ENCODE peak calls at places on chromosomes 1 and 21, in nine cellular contexts. O is heart right ventricle; V is SK-N-SH; U is stomach; L is CD4-positive, CD25-positive, alpha-beta regulatory T cell; D is right atrium auricular region; E is hepatocyte; X is lower lobe of right lung; Y is small intestine. K is an unnamed sample. For H3K4me1 and H3K27me3, the result is how much of the 10 kb centered on the place peaks cover.

GRCh38 chr1:56921486-56921885 is 44.3 kb downstream of the C8B start:
- DNase-seq in E (no peak), X (no peak), V (peak), Y (no peak), L (no peak), O (no peak), U (no peak), D (no peak), K (no peak)

GRCh38 chr1:174080819-174081218 is 58.7 kb upstream of the RC3H1 start:
- DNase-seq in X (no peak), Y (no peak), O (no peak), V (no peak), E (no peak), L (no peak), D (no peak), U (no peak), K (no peak)

GRCh38 chr1:88646852-88647645 is 37.0 kb upstream of the PKN2 start:
- DNase-seq in O (no peak), Y (peak), L (no peak), E (peak), D (no peak), U (no peak), V (no peak), X (no peak), K (peak)

GRCh38 chr1:67747667-67748066 is 62.7 kb downstream of the GADD45A start:
- DNase-seq in U (no peak), L (no peak), X (no peak), D (no peak), V (no peak), E (no peak), O (no peak), Y (no peak), K (no peak)

GRCh38 chr1:244214009-244214967 is 163.2 kb downstream of the ZBTB18 start:
- DNase-seq in U (no peak), X (no peak), V (peak), D (no peak), L (no peak), E (peak), O (no peak), Y (no peak), K (peak)

GRCh38 chr1:94020764-94021579 is 100.0 kb downstream of the ABCA4 start:
- DNase-seq in X (no peak), U (no peak), Y (no peak), D (no peak), L (no peak), O (no peak), V (no peak), E (peak), K (no peak)

GRCh38 chr1:14662116-14662515 is 63.6 kb downstream of the KAZN start:
- DNase-seq in Y (no peak), V (no peak), E (peak), O (peak), U (no peak), X (no peak), L (no peak), D (no peak), K (no peak)

GRCh38 chr1:15243275-15244043 is 3.6 kb upstream of the FHAD1 start:
- DNase-seq in U (no peak), L (no peak), Y (no peak), X (no peak), D (peak), V (no peak), E (no peak), O (no peak), K (no peak)

GRCh38 chr1:41618066-41618825 is 133.8 kb upstream of the EDN2 start:
- DNase-seq in X (peak), O (peak), V (no peak), Y (no peak), U (peak), E (no peak), L (no peak), D (peak), K (no peak)

GRCh38 chr1:41955461-41956159 is 36.9 kb upstream of the HIVEP3 start:
- DNase-seq in U (no peak), X (no peak), O (no peak), E (peak), D (no peak), L (no peak), V (no peak), Y (no peak), K (peak)

GRCh38 chr1:184028854-184029623 is 8.5 kb downstream of the COLGALT2 start:
- DNase-seq in U (no peak), L (no peak), V (peak), X (peak), O (no peak), Y (no peak), E (peak), D (no peak), K (no peak)

GRCh38 chr1:198918920-198919319 is 280.1 kb downstream of the PTPRC start:
- DNase-seq in V (no peak), D (no peak), Y (no peak), X (no peak), L (no peak), U (no peak), E (no peak), O (no peak), K (peak)
- H3K4me1 ChIP-seq in V (under half), D (under half), Y (under half), X (under half), L (half or more), U (under half), E (under half), O (under half), K (under half)

GRCh38 chr1:161739865-161740566 is 9.6 kb upstream of the DUSP12 start:
- DNase-seq in V (no peak), L (no peak), X (peak), Y (no peak), E (no peak), U (no peak), D (peak), O (peak), K (no peak)

GRCh38 chr1:161740871-161741270 is 8.7 kb upstream of the DUSP12 start:
- DNase-seq in E (no peak), X (no peak), D (no peak), V (no peak), U (no peak), O (no peak), L (no peak), Y (no peak), K (no peak)

GRCh38 chr1:161737625-161738024 is 12.0 kb upstream of the DUSP12 start:
- DNase-seq in X (no peak), D (no peak), U (no peak), L (no peak), V (no peak), Y (no peak), E (no peak), O (no peak), K (no peak)

GRCh38 chr1:161736332-161736969 is 13.1 kb upstream of the DUSP12 start:
- DNase-seq in L (no peak), D (no peak), E (no peak), O (no peak), U (no peak), X (no peak), V (no peak), Y (no peak), K (peak)

DNA sequence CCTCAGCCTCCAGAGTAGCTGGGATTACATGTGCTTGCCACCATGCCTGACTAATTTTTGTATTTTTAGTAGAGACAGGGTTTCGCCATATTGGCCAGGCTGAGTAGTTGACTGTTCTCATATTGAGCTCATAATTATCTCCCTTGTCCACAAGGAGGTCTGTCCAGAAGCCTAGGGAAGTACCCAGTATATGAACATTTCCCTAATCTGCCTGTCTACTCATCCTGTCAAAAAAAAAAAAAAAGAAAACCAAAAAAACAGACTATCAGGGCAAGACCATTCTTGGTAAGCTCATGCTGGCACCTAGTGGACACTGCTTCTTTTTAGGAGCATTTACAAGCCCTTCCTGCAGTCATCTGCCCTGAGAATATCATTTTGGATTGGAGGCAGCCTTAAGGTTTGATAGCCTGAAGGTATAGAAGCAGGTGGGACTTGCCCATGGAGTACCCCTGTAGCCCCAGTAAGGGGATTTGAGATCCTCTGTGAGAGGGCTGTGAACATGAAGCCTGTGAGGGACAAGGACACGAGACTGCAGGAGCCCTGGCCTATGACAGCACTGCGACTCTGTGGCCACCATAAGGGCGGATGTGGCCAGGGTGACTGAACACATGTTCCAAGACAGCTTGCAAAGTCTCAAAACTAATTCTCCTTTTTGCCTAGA is 10.8 kb upstream of the DUSP12 start:
- DNase-seq in D (peak), U (peak), V (peak), O (peak), L (peak), Y (peak), E (peak), X (peak), K (peak)
- H3K27me3 ChIP-seq in D (under half), U (under half), V (under half), O (under half), L (under half), Y (under half), E (under half), X (under half), K (under half)

GRCh38 chr1:159935719-159936283 is 9.6 kb downstream of the IGSF9 start:
- DNase-seq in D (no peak), U (no peak), X (no peak), Y (no peak), V (no peak), L (no peak), O (no peak), E (no peak), K (no peak)
- H3K4me1 ChIP-seq in D (under half), U (under half), X (under half), Y (under half), V (under half), L (under half), O (under half), E (under half), K (under half)

GRCh38 chr21:41766883-41767605 is at the start of gene RIPK4:
- DNase-seq in O (no peak), D (no peak), U (peak), X (peak), E (peak), L (peak), Y (peak), V (peak), K (peak)
- H3K27me3 ChIP-seq in O (half or more), D (under half), U (half or more), X (half or more), E (under half), L (under half), Y (under half), V (under half), K (under half)

DNA sequence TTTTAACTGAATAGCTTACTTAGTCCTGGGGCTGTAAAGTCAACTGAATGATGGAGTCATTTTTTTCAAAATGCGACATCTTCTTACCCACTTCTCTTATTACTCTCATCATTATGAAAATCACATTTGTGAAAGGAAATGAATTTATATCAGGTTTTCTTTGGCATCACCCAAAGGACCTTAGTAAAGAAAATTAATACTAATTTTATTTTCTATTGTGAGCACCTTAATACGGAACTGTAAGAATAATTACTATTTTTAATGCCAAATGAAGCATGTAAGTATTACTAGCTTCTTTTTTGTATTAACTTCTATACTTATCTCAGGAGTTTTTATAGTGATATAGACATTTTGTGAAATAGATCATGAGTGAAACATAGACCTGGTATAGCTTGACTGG is 30.9 kb downstream of the PTPRC start:
- DNase-seq in U (no peak), E (no peak), D (no peak), X (no peak), L (no peak), V (no peak), Y (no peak), O (no peak), K (no peak)
- H3K4me1 ChIP-seq in U (under half), E (under half), D (under half), X (under half), L (half or more), V (under half), Y (under half), O (under half), K (under half)

GRCh38 chr21:35812679-35813078 is 247.6 kb downstream of the SETD4 start:
- DNase-seq in L (no peak), U (no peak), V (no peak), Y (no peak), E (no peak), O (no peak), D (no peak), X (no peak), K (no peak)
- H3K27me3 ChIP-seq in L (under half), U (under half), V (under half), Y (under half), E (under half), O (under half), D (under half), X (under half), K (under half)

GRCh38 chr1:87329051-87329755 is 523 bp downstream of the LMO4 start:
- DNase-seq in V (peak), L (no peak), O (peak), X (peak), Y (peak), E (peak), U (peak), D (peak), K (peak)

GRCh38 chr1:87328121-87329050 is at the start of gene LMO4:
- DNase-seq in X (peak), O (peak), Y (peak), E (peak), L (peak), D (peak), U (peak), V (peak), K (peak)

GRCh38 chr1:87327362-87328120 is 1.1 kb upstream of the LMO4 start:
- DNase-seq in O (no peak), V (no peak), D (no peak), U (no peak), Y (no peak), E (no peak), X (no peak), L (no peak), K (no peak)

GRCh38 chr1:87329756-87330200 is 1.1 kb downstream of the LMO4 start:
- DNase-seq in X (no peak), V (no peak), U (no peak), L (no peak), E (no peak), D (no peak), Y (no peak), O (no peak), K (peak)

GRCh38 chr1:87325982-87326738 is 2.5 kb upstream of the LMO4 start:
- DNase-seq in D (no peak), V (peak), Y (peak), U (peak), L (no peak), X (no peak), O (peak), E (peak), K (peak)
- H3K4me1 ChIP-seq in D (under half), V (under half), Y (under half), U (under half), L (under half), X (under half), O (under half), E (under half), K (under half)

DNA sequence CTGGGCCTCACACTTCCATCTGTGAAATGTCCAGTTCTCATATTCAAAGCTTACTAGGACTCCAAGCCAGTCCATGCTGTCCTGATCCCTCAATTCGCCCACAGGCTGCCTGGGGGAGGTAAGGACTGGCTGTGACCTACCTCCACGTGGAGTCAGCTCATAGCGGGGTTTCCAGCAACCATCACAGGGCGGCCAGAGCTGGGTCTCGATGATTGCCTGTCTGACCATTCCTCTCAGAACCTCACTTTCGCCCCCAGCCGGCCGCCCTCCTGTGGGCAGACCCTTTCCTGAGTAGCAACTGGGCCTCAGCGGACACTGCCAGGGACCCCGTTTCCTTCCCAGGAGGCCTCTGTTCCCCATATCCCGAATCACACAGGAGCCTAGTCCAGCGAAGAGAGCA is 3.4 kb upstream of the RUNX3 start:
- DNase-seq in V (no peak), L (no peak), D (no peak), X (no peak), O (no peak), U (no peak), E (no peak), Y (no peak), K (no peak)
- H3K27me3 ChIP-seq in V (half or more), L (under half), D (under half), X (half or more), O (half or more), U (half or more), E (half or more), Y (under half), K (half or more)

DNA sequence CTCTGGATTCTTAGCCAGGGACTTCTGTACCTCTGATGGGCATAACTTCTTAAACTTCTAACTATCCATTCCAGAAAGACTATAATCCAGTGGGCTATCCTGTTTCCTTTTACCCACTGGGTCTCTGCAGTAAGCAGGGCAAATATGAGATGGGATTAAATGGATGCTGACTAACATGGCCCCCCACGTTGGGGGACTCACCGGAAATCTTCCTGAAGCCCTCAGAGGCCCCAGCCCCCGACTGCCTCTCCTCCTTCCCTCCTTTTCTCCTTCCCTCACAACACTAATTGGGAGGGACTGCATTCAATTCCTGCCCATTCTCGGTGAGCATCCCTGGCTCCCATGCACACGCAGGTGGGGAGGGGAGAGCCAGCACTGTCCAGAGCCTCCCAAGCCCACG is 70.1 kb downstream of the SSBP3 start:
- DNase-seq in U (no peak), D (no peak), O (no peak), L (no peak), E (no peak), Y (no peak), V (no peak), X (no peak), K (no peak)
- H3K4me1 ChIP-seq in U (half or more), D (half or more), O (half or more), L (under half), E (half or more), Y (under half), V (half or more), X (half or more), K (under half)